ENCODE peak calls at places on chromosome 4, in seven cellular contexts. H is IMR-90, W is H1, V is OCI-LY7, Z is mesenchymal stem cell, R is hepatocyte, L is PC-3. G is an unnamed sample.

GRCh38 chr4:52288212-52288611 is 237.1 kb downstream of the SPATA18 start:
- DNase-seq in L (no peak), H (no peak), Z (no peak), V (no peak), W (no peak), R (no peak), G (no peak)

GRCh38 chr4:177737387-177737965 is 295.2 kb upstream of the AGA start:
- DNase-seq in W (no peak), Z (no peak), L (peak; percentile 5), H (peak; percentile 30), R (no peak), V (no peak), G (no peak)

GRCh38 chr4:169604131-169604900 is 8.1 kb downstream of the NEK1 start:
- DNase-seq in V (no peak), W (no peak), R (no peak), H (peak; percentile 83), Z (peak; percentile 79), L (peak; percentile 67), G (no peak)

GRCh38 chr4:99352602-99353580 is at the start of gene ADH1C:
- DNase-seq in V (no peak), H (peak; percentile 1), Z (no peak), R (peak; percentile 17), L (no peak), W (no peak), G (no peak)

GRCh38 chr4:11039494-11040142 is 355.1 kb upstream of the CLNK start:
- DNase-seq in H (no peak), W (no peak), L (no peak), Z (no peak), V (no peak), R (no peak), G (no peak)

GRCh38 chr4:12965334-12965733 is 518.8 kb downstream of the RAB28 start:
- DNase-seq in R (no peak), H (no peak), V (no peak), L (no peak), Z (no peak), W (no peak), G (no peak)

GRCh38 chr4:147103403-147103946 is 157.8 kb upstream of the TTC29 start:
- DNase-seq in V (no peak), H (peak; percentile 99), R (peak; percentile 66), W (no peak), L (peak; percentile 81), Z (peak; percentile 99), G (no peak)

GRCh38 chr4:169189372-169189771 is 81.4 kb downstream of the SH3RF1 start:
- DNase-seq in Z (no peak), L (no peak), V (no peak), R (no peak), W (no peak), H (no peak), G (no peak)

GRCh38 chr4:38948551-38948950 is 80.9 kb downstream of the FAM114A1 start:
- DNase-seq in R (peak; percentile 35), H (peak; percentile 95), W (no peak), Z (peak; percentile 90), L (peak; percentile 77), V (no peak), G (no peak)

GRCh38 chr4:53899544-53900274 is 164.7 kb downstream of the CHIC2 start:
- DNase-seq in R (peak; percentile 24), W (no peak), V (no peak), H (peak; percentile 88), L (no peak), Z (peak; percentile 73), G (no peak)

GRCh38 chr4:148344382-148344781 is 97.8 kb downstream of the NR3C2 start:
- DNase-seq in R (no peak), L (no peak), V (no peak), Z (no peak), W (no peak), H (no peak), G (no peak)

GRCh38 chr4:63505714-63506460 is 903.4 kb downstream of the TECRL start:
- DNase-seq in W (no peak), H (no peak), V (no peak), R (no peak), L (no peak), Z (no peak), G (no peak)

GRCh38 chr4:23818097-23818648 is 71.7 kb downstream of the PPARGC1A start:
- DNase-seq in V (no peak), W (no peak), H (peak; percentile 32), Z (no peak), L (no peak), R (peak; percentile 9), G (no peak)

GRCh38 chr4:138200236-138200590 is 41.9 kb downstream of the SLC7A11 start:
- DNase-seq in V (no peak), L (no peak), W (no peak), Z (no peak), R (no peak), H (no peak), G (no peak)

GRCh38 chr4:8775121-8775520 is 96.5 kb downstream of the HMX1 start:
- DNase-seq in W (no peak), R (no peak), V (no peak), L (no peak), H (no peak), Z (no peak), G (no peak)

GRCh38 chr4:162523171-162523570 is 359.4 kb upstream of the FSTL5 start:
- DNase-seq in H (no peak), V (no peak), Z (no peak), R (no peak), L (no peak), W (no peak), G (no peak)

GRCh38 chr4:2253160-2254084 is 8.5 kb downstream of the MXD4 start:
- DNase-seq in H (no peak), L (no peak), W (no peak), V (no peak), Z (no peak), R (no peak), G (no peak)

DNA sequence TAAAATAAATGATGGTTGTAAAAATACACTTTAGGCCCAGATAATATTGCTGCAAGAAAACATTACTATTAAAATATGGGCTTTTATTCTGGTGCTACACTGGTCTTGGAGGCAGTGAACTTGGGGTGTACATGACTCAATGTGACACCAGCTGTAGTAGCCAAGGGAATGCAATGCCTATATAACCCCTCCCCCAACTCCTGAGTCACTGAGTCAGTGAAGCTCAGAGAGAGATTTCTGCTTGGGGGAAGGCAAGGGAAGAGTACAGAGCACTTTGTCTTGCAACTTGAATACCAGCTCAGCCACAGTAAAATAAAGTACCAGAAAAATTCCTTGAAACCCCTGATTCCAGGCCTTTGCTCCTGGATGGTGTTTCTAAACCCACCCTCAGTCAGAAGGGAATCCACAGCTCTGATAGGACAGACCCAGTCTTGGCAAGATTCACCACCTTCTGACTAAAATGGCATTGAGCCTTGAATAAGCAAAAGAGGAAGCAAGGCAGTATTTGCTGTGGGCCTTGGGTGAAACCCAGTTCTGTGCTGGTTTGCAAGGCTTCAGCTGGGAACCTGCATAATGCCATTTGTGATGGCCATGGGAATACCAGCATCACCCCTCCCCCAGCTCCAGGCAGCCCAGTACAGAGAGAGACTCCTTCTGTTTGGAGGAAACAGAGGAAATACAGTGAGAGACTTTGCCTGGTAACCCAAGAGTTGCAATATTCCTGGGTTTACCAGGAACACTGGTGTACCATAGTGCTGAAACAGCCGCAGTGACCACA is 209.9 kb downstream of the IQCM start:
- DNase-seq in R (no peak), V (no peak), H (peak; percentile 58), Z (peak; percentile 9), W (no peak), L (peak; percentile 13), G (no peak)
- H3K9me3 ChIP-seq in R (no peaks in the 10 kb centered on the region), V (no peaks in the 10 kb centered on the region), H (no peaks in the 10 kb centered on the region), Z (peaks cover 26% of the 10 kb centered on the region), W (no peaks in the 10 kb centered on the region), L (no peaks in the 10 kb centered on the region), G (peaks cover 29% of the 10 kb centered on the region)

GRCh38 chr4:94448815-94449375 is 2.8 kb upstream of the PDLIM5 start:
- DNase-seq in Z (no peak), V (no peak), L (no peak), W (no peak), R (no peak), H (no peak), G (no peak)

GRCh38 chr4:94451051-94451404 is 714 bp upstream of the PDLIM5 start:
- DNase-seq in V (no peak), Z (no peak), L (no peak), W (no peak), R (no peak), H (no peak), G (peak; percentile 43)

GRCh38 chr4:94444771-94445170 is 7.0 kb upstream of the PDLIM5 start:
- DNase-seq in L (no peak), W (no peak), Z (no peak), H (peak; percentile 55), V (no peak), R (no peak), G (no peak)

GRCh38 chr4:94446386-94446785 is 5.4 kb upstream of the PDLIM5 start:
- DNase-seq in H (peak; percentile 95), Z (peak; percentile 49), V (no peak), W (no peak), R (no peak), L (peak; percentile 39), G (no peak)

GRCh38 chr4:94447754-94448411 is 3.9 kb upstream of the PDLIM5 start:
- DNase-seq in L (peak; percentile 36), H (no peak), Z (no peak), V (no peak), R (no peak), W (no peak), G (no peak)
- H2AFZ ChIP-seq in L (no peak overlapping the region), H (no peak overlapping the region), Z (no peak overlapping the region), V (no peak overlapping the region), R (no peak overlapping the region), W (no peak overlapping the region), G (no peak overlapping the region)

GRCh38 chr4:14620567-14621138 is 381.6 kb upstream of the CPEB2 start:
- DNase-seq in R (no peak), Z (no peak), H (no peak), W (peak; percentile 21), L (no peak), V (no peak), G (no peak)
- H3K9me3 ChIP-seq in R (no peaks in the 10 kb centered on the region), Z (no peaks in the 10 kb centered on the region), H (peaks cover 3% of the 10 kb centered on the region), W (no peaks in the 10 kb centered on the region), L (no peaks in the 10 kb centered on the region), V (no peaks in the 10 kb centered on the region), G (no peaks in the 10 kb centered on the region)

GRCh38 chr4:121306932-121307331 is 73.9 kb downstream of the QRFPR start:
- DNase-seq in Z (no peak), R (no peak), L (no peak), V (no peak), H (no peak), W (no peak), G (no peak)
- H2AFZ ChIP-seq in Z (no peak overlapping the region), R (no peak overlapping the region), L (no peak overlapping the region), V (no peak overlapping the region), H (no peak overlapping the region), W (no peak overlapping the region), G (no peak overlapping the region)

G was measured in Karpas-422.